ENCODE peak calls at places on chromosome 1, in five cellular contexts. F is K562, H is HCT116, J is SK-N-SH, V is HepG2. Z is an unnamed sample.
A peak's percentile ranks its signal among the peaks of the same experiment; 100 is the strongest.

GRCh38 chr1:3671371-3672180 is 19.3 kb downstream of the TP73 start:
- DNase-seq in F (no peak), H (no peak), J (no peak), V (no peak), Z (no peak)

GRCh38 chr1:206581571-206581981 is 30.7 kb downstream of the EIF2D start:
- DNase-seq in F (no peak), H (no peak), J (no peak), V (no peak), Z (no peak)

GRCh38 chr1:10630661-10631120 is 155.9 kb downstream of the PEX14 start:
- DNase-seq in F (no peak), H (no peak), J (peak; percentile 58), V (no peak), Z (no peak)

GRCh38 chr1:177686929-177687328 is 282.9 kb downstream of the SEC16B start:
- DNase-seq in F (no peak), H (no peak), J (peak; percentile 41), V (no peak), Z (no peak)

GRCh38 chr1:41850029-41850428 is 68.7 kb downstream of the HIVEP3 start:
- DNase-seq in F (no peak), H (no peak), J (no peak), V (no peak), Z (no peak)

GRCh38 chr1:84782311-84782771 is 92.1 kb upstream of the SSX2IP start:
- DNase-seq in F (peak; percentile 89), H (peak; percentile 65), J (peak; percentile 42), V (peak; percentile 51), Z (peak; percentile 83)

GRCh38 chr1:3996846-3997705 is 97.0 kb upstream of the C1orf174 start:
- DNase-seq in F (no peak), H (no peak), J (no peak), V (no peak), Z (no peak)

GRCh38 chr1:174967845-174968705 is 31.7 kb upstream of the CACYBP start:
- DNase-seq in F (no peak), H (no peak), J (no peak), V (no peak), Z (no peak)

GRCh38 chr1:120178799-120179419 is 2.6 kb upstream of the SEC22B start:
- DNase-seq in F (no peak), H (no peak), J (peak; percentile 3), V (no peak), Z (no peak)

GRCh38 chr1:42873670-42874069 is 27.3 kb downstream of the ZNF691 start:
- DNase-seq in F (no peak), H (no peak), J (no peak), V (no peak), Z (no peak)

GRCh38 chr1:24085546-24085945 is 26.4 kb downstream of the MYOM3 start:
- DNase-seq in F (no peak), H (no peak), J (no peak), V (no peak), Z (no peak)

GRCh38 chr1:206839006-206839560 is 26.3 kb upstream of the IL20 start:
- DNase-seq in F (no peak), H (no peak), J (no peak), V (no peak), Z (no peak)

GRCh38 chr1:156106624-156107488 is 7.7 kb upstream of the LMNA start:
- DNase-seq in F (no peak), H (no peak), J (peak; percentile 48), V (no peak), Z (peak; percentile 83)

GRCh38 chr1:227845519-227845918 is 30.0 kb downstream of the PRSS38 start:
- DNase-seq in F (no peak), H (no peak), J (no peak), V (no peak), Z (no peak)

GRCh38 chr1:23559985-23560755 is 869 bp upstream of the ID3 start:
- DNase-seq in F (no peak), H (no peak), J (peak; percentile 41), V (no peak), Z (no peak)

GRCh38 chr1:76390451-76390850 is 315.9 kb downstream of the ST6GALNAC3 start:
- DNase-seq in F (no peak), H (no peak), J (no peak), V (no peak), Z (peak; percentile 1)

GRCh38 chr1:98133151-98133550 is 212.3 kb upstream of the DPYD start:
- DNase-seq in F (no peak), H (no peak), J (no peak), V (no peak), Z (no peak)

GRCh38 chr1:34164510-34165381 is at the start of gene CSMD2:
- DNase-seq in F (no peak), H (no peak), J (peak; percentile 83), V (no peak), Z (peak; percentile 17)

GRCh38 chr1:53188099-53188498 is 8.5 kb upstream of the CPT2 start:
- DNase-seq in F (no peak), H (no peak), J (no peak), V (no peak), Z (no peak)

GRCh38 chr1:30478288-30478687 is 245.1 kb downstream of the MATN1 start:
- DNase-seq in F (no peak), H (no peak), J (no peak), V (no peak), Z (no peak)

GRCh38 chr1:204077979-204078696 is 5.2 kb downstream of the SOX13 start:
- DNase-seq in F (no peak), H (no peak), J (no peak), V (peak; percentile 83), Z (peak; percentile 53)

GRCh38 chr1:35605882-35606182 is 32.7 kb downstream of the TFAP2E start:
- DNase-seq in F (no peak), H (no peak), J (no peak), V (no peak), Z (no peak)

GRCh38 chr1:110003747-110004428 is 19.3 kb downstream of the AHCYL1 start:
- DNase-seq in F (peak; percentile 70), H (peak; percentile 73), J (no peak), V (peak; percentile 67), Z (no peak)

GRCh38 chr1:24914226-24915069 is 15.6 kb downstream of the RUNX3 start:
- DNase-seq in F (no peak), H (no peak), J (peak; percentile 89), V (peak; percentile 53), Z (no peak)

GRCh38 chr1:165289556-165289955 is 67.0 kb downstream of the LMX1A start:
- DNase-seq in F (no peak), H (no peak), J (peak; percentile 20), V (no peak), Z (no peak)

GRCh38 chr1:32989160-32989894 is 24.7 kb upstream of the RNF19B start:
- DNase-seq in F (peak; percentile 63), H (peak; percentile 63), J (no peak), V (no peak), Z (no peak)

GRCh38 chr1:32990887-32991286 is 26.3 kb upstream of the RNF19B start:
- DNase-seq in F (no peak), H (no peak), J (no peak), V (no peak), Z (no peak)

GRCh38 chr1:32991386-32991785 is 26.8 kb upstream of the RNF19B start:
- DNase-seq in F (no peak), H (no peak), J (no peak), V (no peak), Z (no peak)

GRCh38 chr1:32991819-32992488 is 27.3 kb upstream of the RNF19B start:
- DNase-seq in F (no peak), H (no peak), J (no peak), V (no peak), Z (no peak)

DNA sequence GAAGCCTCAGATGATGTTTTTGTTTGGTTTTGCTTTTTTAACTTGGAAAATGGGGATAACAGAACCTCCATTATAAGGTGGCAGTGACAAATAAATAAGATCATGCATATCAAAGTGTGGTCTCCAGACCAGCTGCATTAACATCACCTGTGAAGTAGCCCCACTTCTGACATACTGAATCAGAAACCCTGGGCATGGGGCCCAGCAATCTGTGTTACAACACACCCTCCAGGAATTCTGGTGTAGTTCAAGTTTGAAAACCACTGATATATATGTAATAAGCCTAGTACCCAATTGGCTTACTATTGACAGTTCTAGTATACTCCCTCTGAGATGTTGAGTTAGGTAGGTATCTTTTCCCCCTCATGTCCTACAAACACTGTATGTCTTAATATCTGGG is 24.1 kb upstream of the RNF19B start:
- DNase-seq in F (no peak), H (no peak), J (no peak), V (no peak), Z (no peak)
- TF ChIP-seq JUND in F (no peak), H (no peak), J (no peak), V (no peak), Z (no peak)

GRCh38 chr1:188988589-188988988 is 1489.1 kb downstream of the BRINP3 start:
- DNase-seq in F (no peak), H (no peak), J (no peak), V (no peak), Z (no peak)
- TF ChIP-seq JUND in F (no peak), H (no peak), J (no peak), V (no peak), Z (no peak)

GRCh38 chr1:81801032-81801833 is 499 bp downstream of the ADGRL2 start:
- DNase-seq in F (no peak), H (no peak), J (peak; percentile 83), V (peak; percentile 59), Z (peak; percentile 56)
- TF ChIP-seq JUND in F (no peak), H (no peak), J (peak; percentile 77), V (no peak), Z (no peak)

GRCh38 chr1:208291923-208292711 is 47.9 kb upstream of the PLXNA2 start:
- DNase-seq in F (no peak), H (no peak), J (no peak), V (no peak), Z (no peak)
- TF ChIP-seq JUND in F (no peak), H (no peak), J (no peak), V (no peak), Z (no peak)

DNA sequence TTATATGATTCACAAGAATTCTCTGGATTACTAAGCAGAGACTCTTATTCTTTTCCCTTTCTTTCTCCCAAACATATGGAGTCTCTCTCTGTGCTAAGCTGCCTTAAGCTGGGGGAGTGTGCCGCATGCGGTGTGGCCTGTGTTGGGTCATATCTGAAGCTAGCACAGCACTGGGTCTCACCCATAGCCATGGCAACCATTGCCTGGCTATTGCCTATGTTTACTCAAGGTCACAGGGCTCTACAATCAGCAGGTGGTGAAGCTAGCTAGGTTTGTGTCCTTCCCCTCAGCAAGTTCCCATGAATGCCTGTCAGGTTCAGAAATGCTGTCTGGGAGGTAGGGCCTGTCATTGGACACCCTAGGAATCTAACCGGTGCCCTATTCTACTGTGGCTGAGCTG is 73.6 kb upstream of the ZRANB2 start:
- DNase-seq in F (no peak), H (no peak), J (no peak), V (no peak), Z (no peak)
- TF ChIP-seq JUND in F (no peak), H (no peak), J (no peak), V (no peak), Z (no peak)

DNA sequence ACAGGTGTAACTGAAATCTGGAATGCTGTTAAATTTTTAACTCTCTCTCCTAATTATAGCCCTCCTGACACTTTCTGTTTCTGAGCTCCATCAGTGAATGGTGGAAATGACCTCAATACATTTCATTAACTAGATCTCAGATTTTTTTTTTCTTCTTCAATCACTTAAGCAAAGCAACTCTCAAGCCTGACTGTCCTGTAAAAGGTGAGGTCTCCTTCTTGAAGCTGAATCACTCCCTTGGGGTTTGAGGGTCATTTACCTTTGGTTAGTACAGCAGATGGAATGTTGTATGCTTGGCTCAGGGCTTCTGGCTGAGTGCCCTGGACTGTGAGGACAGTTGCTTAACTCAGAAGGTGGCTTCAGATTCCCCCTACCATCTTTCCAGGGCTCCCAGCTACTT is 518.7 kb downstream of the PTPRC start:
- DNase-seq in F (no peak), H (peak; percentile 3), J (no peak), V (no peak), Z (no peak)
- TF ChIP-seq JUND in F (no peak), H (no peak), J (no peak), V (no peak), Z (no peak)